ENCODE peak calls at places on chromosomes 7 and 10, in five cellular contexts. One of them, this sample, is unnamed.
A peak's percentile ranks its signal among the peaks of the same experiment; 100 is the strongest.

GRCh38 chr7:66326501-66327180 is 121.5 kb downstream of the TPST1 start:
- DNase-seq in mesendoderm: no peak
- DNase-seq in H9: no peak
- DNase-seq in neuronal stem cell: no peak
- DNase-seq in IMR-90: peak; percentile 96
- DNase-seq in this sample: peak; percentile 71

GRCh38 chr7:32941181-32941995 is 15.9 kb upstream of the FKBP9 start:
- DNase-seq in H9: peak; percentile 41
- DNase-seq in mesendoderm: no peak
- DNase-seq in neuronal stem cell: no peak
- DNase-seq in IMR-90: no peak
- DNase-seq in this sample: peak; percentile 27

GRCh38 chr10:75143353-75143752 is 31.9 kb downstream of the SAMD8 start:
- DNase-seq in mesendoderm: no peak
- DNase-seq in IMR-90: peak; percentile 32
- DNase-seq in neuronal stem cell: no peak
- DNase-seq in H9: no peak
- DNase-seq in this sample: no peak

GRCh38 chr10:97685395-97685958 is 1.6 kb downstream of the AVPI1 start:
- DNase-seq in neuronal stem cell: no peak
- DNase-seq in mesendoderm: peak; percentile 88
- DNase-seq in H9: peak; percentile 68
- DNase-seq in IMR-90: peak; percentile 58
- DNase-seq in this sample: peak; percentile 52

GRCh38 chr7:125445901-125446300 is 516.3 kb upstream of the POT1 start:
- DNase-seq in IMR-90: no peak
- DNase-seq in H9: no peak
- DNase-seq in mesendoderm: peak; percentile 64
- DNase-seq in neuronal stem cell: no peak
- DNase-seq in this sample: no peak

GRCh38 chr10:119103687-119104652 is at the start of gene DENND10:
- DNase-seq in IMR-90: peak; percentile 72
- DNase-seq in neuronal stem cell: peak; percentile 80
- DNase-seq in H9: peak; percentile 91
- DNase-seq in mesendoderm: peak; percentile 81
- DNase-seq in this sample: peak; percentile 76

GRCh38 chr7:73904219-73905136 is 43.5 kb downstream of the TMEM270 start:
- DNase-seq in neuronal stem cell: no peak
- DNase-seq in mesendoderm: no peak
- DNase-seq in IMR-90: no peak
- DNase-seq in H9: peak; percentile 20
- DNase-seq in this sample: no peak

GRCh38 chr10:16799621-16800020 is 17.6 kb downstream of the RSU1 start:
- DNase-seq in neuronal stem cell: no peak
- DNase-seq in H9: peak; percentile 50
- DNase-seq in IMR-90: no peak
- DNase-seq in mesendoderm: peak; percentile 66
- DNase-seq in this sample: no peak

GRCh38 chr7:121634356-121634755 is 238.2 kb upstream of the FAM3C start:
- DNase-seq in H9: no peak
- DNase-seq in IMR-90: no peak
- DNase-seq in neuronal stem cell: no peak
- DNase-seq in mesendoderm: peak; percentile 48
- DNase-seq in this sample: no peak

GRCh38 chr7:27714831-27715444 is 25.0 kb upstream of the TAX1BP1 start:
- DNase-seq in IMR-90: peak; percentile 66
- DNase-seq in H9: no peak
- DNase-seq in mesendoderm: no peak
- DNase-seq in neuronal stem cell: no peak
- DNase-seq in this sample: no peak

GRCh38 chr7:5053175-5053574 is 7.5 kb downstream of the RBAK start:
- DNase-seq in IMR-90: no peak
- DNase-seq in H9: no peak
- DNase-seq in neuronal stem cell: no peak
- DNase-seq in mesendoderm: no peak
- DNase-seq in this sample: no peak

GRCh38 chr10:117241541-117242462 is 888 bp downstream of the SLC18A2 start:
- DNase-seq in neuronal stem cell: no peak
- DNase-seq in H9: peak; percentile 63
- DNase-seq in mesendoderm: no peak
- DNase-seq in IMR-90: no peak
- DNase-seq in this sample: no peak

GRCh38 chr7:154899893-154900292 is 103.0 kb downstream of the PAXIP1 start:
- DNase-seq in neuronal stem cell: no peak
- DNase-seq in H9: no peak
- DNase-seq in IMR-90: no peak
- DNase-seq in mesendoderm: no peak
- DNase-seq in this sample: no peak

GRCh38 chr10:86003201-86003621 is 363.4 kb downstream of the GRID1 start:
- DNase-seq in neuronal stem cell: no peak
- DNase-seq in mesendoderm: no peak
- DNase-seq in H9: no peak
- DNase-seq in IMR-90: no peak
- DNase-seq in this sample: no peak

GRCh38 chr7:157461805-157462771 is 125.3 kb downstream of the DNAJB6 start:
- DNase-seq in IMR-90: no peak
- DNase-seq in H9: no peak
- DNase-seq in mesendoderm: no peak
- DNase-seq in neuronal stem cell: no peak
- DNase-seq in this sample: no peak

GRCh38 chr7:144390481-144390880 is 13.0 kb downstream of the NOBOX start:
- DNase-seq in mesendoderm: no peak
- DNase-seq in IMR-90: no peak
- DNase-seq in H9: peak; percentile 13
- DNase-seq in neuronal stem cell: no peak
- DNase-seq in this sample: no peak

GRCh38 chr10:123147635-123148413 is at the start of gene HMX2:
- DNase-seq in mesendoderm: peak; percentile 60
- DNase-seq in neuronal stem cell: peak; percentile 67
- DNase-seq in H9: peak; percentile 83
- DNase-seq in IMR-90: no peak
- DNase-seq in this sample: no peak

GRCh38 chr10:87579563-87579962 is 74.9 kb downstream of the MINPP1 start:
- DNase-seq in mesendoderm: no peak
- DNase-seq in H9: no peak
- DNase-seq in IMR-90: peak; percentile 38
- DNase-seq in neuronal stem cell: no peak
- DNase-seq in this sample: no peak

GRCh38 chr10:131112691-131113090 is 198.8 kb downstream of the TCERG1L start:
- DNase-seq in H9: no peak
- DNase-seq in mesendoderm: no peak
- DNase-seq in IMR-90: no peak
- DNase-seq in neuronal stem cell: no peak
- DNase-seq in this sample: no peak

GRCh38 chr10:130453036-130453720 is 317.0 kb downstream of the GLRX3 start:
- DNase-seq in mesendoderm: no peak
- DNase-seq in H9: peak; percentile 28
- DNase-seq in neuronal stem cell: no peak
- DNase-seq in IMR-90: no peak
- DNase-seq in this sample: no peak

GRCh38 chr10:60413306-60414012 is 23.8 kb upstream of the ANK3 start:
- DNase-seq in IMR-90: no peak
- DNase-seq in neuronal stem cell: no peak
- DNase-seq in H9: no peak
- DNase-seq in mesendoderm: no peak
- DNase-seq in this sample: no peak

GRCh38 chr10:5618829-5619228 is 47.6 kb downstream of the ASB13 start:
- DNase-seq in neuronal stem cell: no peak
- DNase-seq in IMR-90: no peak
- DNase-seq in H9: no peak
- DNase-seq in mesendoderm: no peak
- DNase-seq in this sample: no peak

GRCh38 chr7:27948856-27949255 is 208.9 kb downstream of the TAX1BP1 start:
- DNase-seq in neuronal stem cell: no peak
- DNase-seq in mesendoderm: no peak
- DNase-seq in H9: no peak
- DNase-seq in IMR-90: no peak
- DNase-seq in this sample: no peak

GRCh38 chr10:77909755-77910375 is 16.7 kb downstream of the DLG5 start:
- DNase-seq in mesendoderm: no peak
- DNase-seq in H9: peak; percentile 17
- DNase-seq in IMR-90: peak; percentile 84
- DNase-seq in neuronal stem cell: no peak
- DNase-seq in this sample: peak; percentile 85

GRCh38 chr7:111740942-111741341 is 178.7 kb upstream of the IMMP2L start:
- DNase-seq in neuronal stem cell: no peak
- DNase-seq in H9: no peak
- DNase-seq in IMR-90: no peak
- DNase-seq in mesendoderm: no peak
- DNase-seq in this sample: no peak

GRCh38 chr7:82210422-82211184 is 233.0 kb downstream of the CACNA2D1 start:
- DNase-seq in H9: no peak
- DNase-seq in IMR-90: peak; percentile 18
- DNase-seq in neuronal stem cell: no peak
- DNase-seq in mesendoderm: no peak
- DNase-seq in this sample: peak; percentile 22

GRCh38 chr7:88337556-88337955 is 30.9 kb upstream of the STEAP4 start:
- DNase-seq in neuronal stem cell: no peak
- DNase-seq in IMR-90: peak; percentile 8
- DNase-seq in mesendoderm: no peak
- DNase-seq in H9: no peak
- DNase-seq in this sample: peak; percentile 33

DNA sequence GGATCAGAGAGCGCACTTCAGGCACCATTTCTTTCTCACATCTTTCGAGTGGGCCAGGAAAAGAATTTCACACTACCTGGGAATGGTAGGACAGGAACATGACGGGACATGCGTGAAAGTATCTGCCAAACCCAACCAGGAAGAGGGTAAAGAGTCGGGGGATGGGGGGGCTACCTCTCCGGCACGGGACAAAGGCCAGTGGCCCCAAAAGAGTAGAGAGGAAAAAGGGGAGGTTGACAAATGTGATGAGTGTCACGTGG is 830 bp upstream of the BEND7 start:
- DNase-seq in neuronal stem cell: no peak
- DNase-seq in mesendoderm: peak; percentile 22
- DNase-seq in IMR-90: no peak
- DNase-seq in H9: no peak
- DNase-seq in this sample: no peak
- H2BK120ac ChIP-seq in neuronal stem cell: no peak overlapping the region
- H2BK120ac ChIP-seq in mesendoderm: no peak overlapping the region
- H2BK120ac ChIP-seq in IMR-90: no peak overlapping the region
- H2BK120ac ChIP-seq in H9: no peak overlapping the region
- H2BK120ac ChIP-seq in this sample: no peak overlapping the region

GRCh38 chr10:70561558-70561957 is 41.0 kb downstream of the PRF1 start:
- DNase-seq in neuronal stem cell: no peak
- DNase-seq in H9: no peak
- DNase-seq in mesendoderm: no peak
- DNase-seq in IMR-90: no peak
- DNase-seq in this sample: no peak
- H2BK5ac ChIP-seq in neuronal stem cell: no peak overlapping the region
- H2BK5ac ChIP-seq in H9: no peak overlapping the region
- H2BK5ac ChIP-seq in mesendoderm: no peak overlapping the region
- H2BK5ac ChIP-seq in IMR-90: no peak overlapping the region
- H2BK5ac ChIP-seq in this sample: no peak overlapping the region

GRCh38 chr7:105655901-105656380 is 74.6 kb upstream of the EFCAB10 start:
- DNase-seq in IMR-90: no peak
- DNase-seq in mesendoderm: no peak
- DNase-seq in H9: no peak
- DNase-seq in neuronal stem cell: no peak
- DNase-seq in this sample: no peak
- H2BK120ac ChIP-seq in IMR-90: no peak overlapping the region
- H2BK120ac ChIP-seq in mesendoderm: peak overlapping the region; percentile 66
- H2BK120ac ChIP-seq in H9: no peak overlapping the region
- H2BK120ac ChIP-seq in neuronal stem cell: no peak overlapping the region
- H2BK120ac ChIP-seq in this sample: no peak overlapping the region

DNA sequence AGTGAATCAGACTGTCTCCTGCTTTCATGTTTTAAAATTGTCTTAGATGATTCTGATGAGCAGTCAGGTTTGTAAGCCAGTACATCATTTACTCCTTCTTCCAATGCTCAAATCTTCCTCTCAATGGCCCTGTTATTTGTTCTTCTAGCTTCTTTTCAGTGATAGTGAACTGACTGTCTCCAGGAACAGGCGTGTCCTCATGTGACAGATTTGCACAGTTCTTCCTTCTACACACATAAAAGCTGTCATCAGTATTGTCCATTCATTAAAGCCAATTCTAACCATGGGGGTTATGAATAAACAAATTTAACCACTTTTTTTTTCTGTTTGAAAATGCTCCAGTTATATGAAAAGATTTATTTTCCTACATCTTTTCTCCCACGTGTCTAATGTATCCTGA is 308.7 kb upstream of the SORCS1 start:
- DNase-seq in H9: no peak
- DNase-seq in neuronal stem cell: no peak
- DNase-seq in IMR-90: no peak
- DNase-seq in mesendoderm: no peak
- DNase-seq in this sample: no peak
- H2BK5ac ChIP-seq in H9: no peak overlapping the region
- H2BK5ac ChIP-seq in neuronal stem cell: no peak overlapping the region
- H2BK5ac ChIP-seq in IMR-90: no peak overlapping the region
- H2BK5ac ChIP-seq in mesendoderm: no peak overlapping the region
- H2BK5ac ChIP-seq in this sample: no peak overlapping the region

GRCh38 chr7:55131421-55131929 is 112.7 kb downstream of the EGFR start:
- DNase-seq in neuronal stem cell: peak; percentile 27
- DNase-seq in H9: no peak
- DNase-seq in IMR-90: peak; percentile 47
- DNase-seq in mesendoderm: no peak
- DNase-seq in this sample: peak; percentile 69
- H2BK120ac ChIP-seq in neuronal stem cell: no peak overlapping the region
- H2BK120ac ChIP-seq in H9: no peak overlapping the region
- H2BK120ac ChIP-seq in IMR-90: peak overlapping the region; percentile 96
- H2BK120ac ChIP-seq in mesendoderm: no peak overlapping the region
- H2BK120ac ChIP-seq in this sample: peak overlapping the region; percentile 74

This sample was measured in mesenchymal stem cell.